ENCODE peak calls at places on chromosomes 6 and 20, in ten cellular contexts. One of them, this sample, is unnamed.

GRCh38 chr6:152309648-152310047 is 327.5 kb downstream of the SYNE1 start:
- DNase-seq in heart right ventricle: no peak
- DNase-seq in endothelial cell: no peak
- DNase-seq in sigmoid colon: no peak
- DNase-seq in fibroblast of the aortic adventitia: no peak
- DNase-seq in mammary epithelial cell: peak
- DNase-seq in lower leg skin: no peak
- DNase-seq in omental fat pad: no peak
- DNase-seq in cardiac fibroblast: no peak
- DNase-seq in dorsolateral prefrontal cortex: no peak
- DNase-seq in this sample: peak

GRCh38 chr20:46990017-46990810 is 95.6 kb downstream of the EYA2 start:
- DNase-seq in heart right ventricle: no peak
- DNase-seq in endothelial cell: no peak
- DNase-seq in sigmoid colon: no peak
- DNase-seq in fibroblast of the aortic adventitia: peak
- DNase-seq in mammary epithelial cell: peak
- DNase-seq in lower leg skin: peak
- DNase-seq in omental fat pad: no peak
- DNase-seq in cardiac fibroblast: no peak
- DNase-seq in dorsolateral prefrontal cortex: no peak
- DNase-seq in this sample: peak

GRCh38 chr6:56490994-56491393 is 151.7 kb downstream of the DST start:
- DNase-seq in heart right ventricle: no peak
- DNase-seq in endothelial cell: no peak
- DNase-seq in sigmoid colon: no peak
- DNase-seq in fibroblast of the aortic adventitia: peak
- DNase-seq in mammary epithelial cell: peak
- DNase-seq in lower leg skin: no peak
- DNase-seq in omental fat pad: no peak
- DNase-seq in cardiac fibroblast: peak
- DNase-seq in dorsolateral prefrontal cortex: no peak
- DNase-seq in this sample: peak

GRCh38 chr20:50561379-50562078 is 51.3 kb downstream of the PTPN1 start:
- DNase-seq in heart right ventricle: no peak
- DNase-seq in endothelial cell: no peak
- DNase-seq in sigmoid colon: peak
- DNase-seq in fibroblast of the aortic adventitia: peak
- DNase-seq in mammary epithelial cell: peak
- DNase-seq in lower leg skin: no peak
- DNase-seq in omental fat pad: no peak
- DNase-seq in cardiac fibroblast: peak
- DNase-seq in dorsolateral prefrontal cortex: no peak
- DNase-seq in this sample: peak

GRCh38 chr6:21201673-21202430 is 391.7 kb upstream of the SOX4 start:
- DNase-seq in heart right ventricle: no peak
- DNase-seq in endothelial cell: no peak
- DNase-seq in sigmoid colon: no peak
- DNase-seq in fibroblast of the aortic adventitia: no peak
- DNase-seq in mammary epithelial cell: no peak
- DNase-seq in lower leg skin: no peak
- DNase-seq in omental fat pad: no peak
- DNase-seq in cardiac fibroblast: no peak
- DNase-seq in dorsolateral prefrontal cortex: no peak
- DNase-seq in this sample: no peak

GRCh38 chr6:70520575-70520974 is 46.2 kb upstream of the SDHAF4 start:
- DNase-seq in heart right ventricle: no peak
- DNase-seq in endothelial cell: no peak
- DNase-seq in sigmoid colon: no peak
- DNase-seq in fibroblast of the aortic adventitia: peak
- DNase-seq in mammary epithelial cell: no peak
- DNase-seq in lower leg skin: no peak
- DNase-seq in omental fat pad: no peak
- DNase-seq in cardiac fibroblast: peak
- DNase-seq in dorsolateral prefrontal cortex: no peak
- DNase-seq in this sample: peak

GRCh38 chr6:138086573-138087196 is 20.5 kb downstream of the PERP start:
- DNase-seq in heart right ventricle: no peak
- DNase-seq in endothelial cell: no peak
- DNase-seq in sigmoid colon: no peak
- DNase-seq in fibroblast of the aortic adventitia: no peak
- DNase-seq in mammary epithelial cell: peak
- DNase-seq in lower leg skin: no peak
- DNase-seq in omental fat pad: no peak
- DNase-seq in cardiac fibroblast: no peak
- DNase-seq in dorsolateral prefrontal cortex: no peak
- DNase-seq in this sample: peak

GRCh38 chr6:33954453-33954852 is 150.7 kb upstream of the MLN start:
- DNase-seq in heart right ventricle: no peak
- DNase-seq in endothelial cell: no peak
- DNase-seq in sigmoid colon: peak
- DNase-seq in fibroblast of the aortic adventitia: no peak
- DNase-seq in mammary epithelial cell: no peak
- DNase-seq in lower leg skin: no peak
- DNase-seq in omental fat pad: no peak
- DNase-seq in cardiac fibroblast: no peak
- DNase-seq in dorsolateral prefrontal cortex: no peak
- DNase-seq in this sample: no peak

GRCh38 chr6:28542440-28543293 is 17.0 kb downstream of the GPX5 start:
- DNase-seq in heart right ventricle: no peak
- DNase-seq in endothelial cell: peak
- DNase-seq in sigmoid colon: no peak
- DNase-seq in fibroblast of the aortic adventitia: peak
- DNase-seq in mammary epithelial cell: peak
- DNase-seq in lower leg skin: no peak
- DNase-seq in omental fat pad: no peak
- DNase-seq in cardiac fibroblast: peak
- DNase-seq in dorsolateral prefrontal cortex: no peak
- DNase-seq in this sample: peak

GRCh38 chr6:28541996-28542395 is 16.3 kb downstream of the GPX5 start:
- DNase-seq in heart right ventricle: no peak
- DNase-seq in endothelial cell: no peak
- DNase-seq in sigmoid colon: no peak
- DNase-seq in fibroblast of the aortic adventitia: no peak
- DNase-seq in mammary epithelial cell: no peak
- DNase-seq in lower leg skin: no peak
- DNase-seq in omental fat pad: no peak
- DNase-seq in cardiac fibroblast: no peak
- DNase-seq in dorsolateral prefrontal cortex: no peak
- DNase-seq in this sample: no peak

GRCh38 chr6:28544211-28544610 is 18.5 kb downstream of the GPX5 start:
- DNase-seq in heart right ventricle: no peak
- DNase-seq in endothelial cell: no peak
- DNase-seq in sigmoid colon: no peak
- DNase-seq in fibroblast of the aortic adventitia: no peak
- DNase-seq in mammary epithelial cell: no peak
- DNase-seq in lower leg skin: no peak
- DNase-seq in omental fat pad: no peak
- DNase-seq in cardiac fibroblast: no peak
- DNase-seq in dorsolateral prefrontal cortex: no peak
- DNase-seq in this sample: no peak

GRCh38 chr6:28543671-28544131 is 18.0 kb downstream of the GPX5 start:
- DNase-seq in heart right ventricle: no peak
- DNase-seq in endothelial cell: peak
- DNase-seq in sigmoid colon: no peak
- DNase-seq in fibroblast of the aortic adventitia: peak
- DNase-seq in mammary epithelial cell: no peak
- DNase-seq in lower leg skin: no peak
- DNase-seq in omental fat pad: no peak
- DNase-seq in cardiac fibroblast: peak
- DNase-seq in dorsolateral prefrontal cortex: no peak
- DNase-seq in this sample: peak

GRCh38 chr6:28545955-28546354 is 20.3 kb downstream of the GPX5 start:
- DNase-seq in heart right ventricle: no peak
- DNase-seq in endothelial cell: no peak
- DNase-seq in sigmoid colon: no peak
- DNase-seq in fibroblast of the aortic adventitia: no peak
- DNase-seq in mammary epithelial cell: no peak
- DNase-seq in lower leg skin: no peak
- DNase-seq in omental fat pad: no peak
- DNase-seq in cardiac fibroblast: no peak
- DNase-seq in dorsolateral prefrontal cortex: no peak
- DNase-seq in this sample: no peak
- TF ChIP-seq CTCF in heart right ventricle: no peak
- TF ChIP-seq CTCF in endothelial cell: no peak
- TF ChIP-seq CTCF in sigmoid colon: no peak
- TF ChIP-seq CTCF in fibroblast of the aortic adventitia: no peak
- TF ChIP-seq CTCF in mammary epithelial cell: no peak
- TF ChIP-seq CTCF in lower leg skin: no peak
- TF ChIP-seq CTCF in omental fat pad: no peak
- TF ChIP-seq CTCF in cardiac fibroblast: no peak
- TF ChIP-seq CTCF in dorsolateral prefrontal cortex: no peak
- TF ChIP-seq CTCF in this sample: no peak

GRCh38 chr20:3328501-3328900 is 79.0 kb downstream of the DNAAF9 start:
- DNase-seq in heart right ventricle: no peak
- DNase-seq in endothelial cell: no peak
- DNase-seq in sigmoid colon: no peak
- DNase-seq in fibroblast of the aortic adventitia: no peak
- DNase-seq in mammary epithelial cell: no peak
- DNase-seq in lower leg skin: no peak
- DNase-seq in omental fat pad: no peak
- DNase-seq in cardiac fibroblast: no peak
- DNase-seq in dorsolateral prefrontal cortex: no peak
- DNase-seq in this sample: no peak

GRCh38 chr20:3326779-3327521 is 80.5 kb downstream of the DNAAF9 start:
- DNase-seq in heart right ventricle: no peak
- DNase-seq in endothelial cell: no peak
- DNase-seq in sigmoid colon: no peak
- DNase-seq in fibroblast of the aortic adventitia: peak
- DNase-seq in mammary epithelial cell: no peak
- DNase-seq in lower leg skin: no peak
- DNase-seq in omental fat pad: no peak
- DNase-seq in cardiac fibroblast: peak
- DNase-seq in dorsolateral prefrontal cortex: no peak
- DNase-seq in this sample: no peak

GRCh38 chr20:3334156-3334943 is 73.1 kb downstream of the DNAAF9 start:
- DNase-seq in heart right ventricle: no peak
- DNase-seq in endothelial cell: no peak
- DNase-seq in sigmoid colon: no peak
- DNase-seq in fibroblast of the aortic adventitia: no peak
- DNase-seq in mammary epithelial cell: no peak
- DNase-seq in lower leg skin: no peak
- DNase-seq in omental fat pad: no peak
- DNase-seq in cardiac fibroblast: no peak
- DNase-seq in dorsolateral prefrontal cortex: no peak
- DNase-seq in this sample: no peak

GRCh38 chr20:3325864-3326263 is 81.6 kb downstream of the DNAAF9 start:
- DNase-seq in heart right ventricle: no peak
- DNase-seq in endothelial cell: no peak
- DNase-seq in sigmoid colon: no peak
- DNase-seq in fibroblast of the aortic adventitia: no peak
- DNase-seq in mammary epithelial cell: no peak
- DNase-seq in lower leg skin: no peak
- DNase-seq in omental fat pad: no peak
- DNase-seq in cardiac fibroblast: no peak
- DNase-seq in dorsolateral prefrontal cortex: no peak
- DNase-seq in this sample: no peak

DNA sequence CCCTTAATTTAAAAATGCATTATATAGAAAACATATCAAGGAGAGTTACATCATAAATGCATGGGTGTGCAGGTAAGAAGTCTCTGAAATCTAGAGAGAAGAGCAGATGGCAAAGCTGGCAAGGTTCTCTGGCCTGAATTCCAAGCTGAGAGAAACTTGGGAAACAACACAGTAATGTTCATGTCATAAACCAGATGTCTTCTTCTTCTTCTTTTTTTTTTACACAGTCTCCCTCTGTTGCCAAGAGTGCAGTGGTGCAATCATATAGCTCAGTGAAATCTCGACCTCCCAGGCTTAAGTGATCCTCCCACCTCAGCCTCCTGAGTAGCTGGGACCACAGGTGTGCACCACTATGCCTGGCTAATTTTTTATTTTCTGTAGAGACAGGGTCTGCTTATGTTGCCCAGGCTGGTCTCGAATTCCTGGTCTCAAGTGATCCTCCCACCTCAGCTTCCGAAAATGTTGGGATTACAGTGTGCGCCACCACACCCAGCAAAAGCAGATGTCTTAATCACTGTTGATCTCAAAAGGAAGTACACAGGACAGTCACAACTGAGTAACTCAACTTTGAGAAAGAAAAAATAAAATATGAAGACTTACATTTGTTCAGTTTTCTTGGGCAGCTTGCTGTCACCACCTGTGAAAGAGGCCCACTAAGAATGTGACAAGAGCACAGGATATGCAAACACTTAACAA is 77.3 kb downstream of the DNAAF9 start:
- DNase-seq in heart right ventricle: no peak
- DNase-seq in endothelial cell: no peak
- DNase-seq in sigmoid colon: no peak
- DNase-seq in fibroblast of the aortic adventitia: peak
- DNase-seq in mammary epithelial cell: no peak
- DNase-seq in lower leg skin: no peak
- DNase-seq in omental fat pad: no peak
- DNase-seq in cardiac fibroblast: peak
- DNase-seq in dorsolateral prefrontal cortex: no peak
- DNase-seq in this sample: no peak
- TF ChIP-seq CTCF in heart right ventricle: no peak
- TF ChIP-seq CTCF in endothelial cell: no peak
- TF ChIP-seq CTCF in sigmoid colon: no peak
- TF ChIP-seq CTCF in fibroblast of the aortic adventitia: no peak
- TF ChIP-seq CTCF in mammary epithelial cell: no peak
- TF ChIP-seq CTCF in lower leg skin: no peak
- TF ChIP-seq CTCF in omental fat pad: no peak
- TF ChIP-seq CTCF in cardiac fibroblast: no peak
- TF ChIP-seq CTCF in dorsolateral prefrontal cortex: no peak
- TF ChIP-seq CTCF in this sample: peak

GRCh38 chr6:32166411-32167061 is 2.1 kb downstream of the EGFL8 start:
- DNase-seq in heart right ventricle: no peak
- DNase-seq in endothelial cell: no peak
- DNase-seq in sigmoid colon: no peak
- DNase-seq in fibroblast of the aortic adventitia: no peak
- DNase-seq in mammary epithelial cell: no peak
- DNase-seq in lower leg skin: no peak
- DNase-seq in omental fat pad: no peak
- DNase-seq in cardiac fibroblast: no peak
- DNase-seq in dorsolateral prefrontal cortex: no peak
- DNase-seq in this sample: no peak

GRCh38 chr6:32168807-32169206 is 4.4 kb downstream of the EGFL8 start:
- DNase-seq in heart right ventricle: no peak
- DNase-seq in endothelial cell: no peak
- DNase-seq in sigmoid colon: no peak
- DNase-seq in fibroblast of the aortic adventitia: no peak
- DNase-seq in mammary epithelial cell: no peak
- DNase-seq in lower leg skin: no peak
- DNase-seq in omental fat pad: no peak
- DNase-seq in cardiac fibroblast: no peak
- DNase-seq in dorsolateral prefrontal cortex: no peak
- DNase-seq in this sample: no peak

GRCh38 chr6:32167761-32168262 is 3.4 kb downstream of the EGFL8 start:
- DNase-seq in heart right ventricle: no peak
- DNase-seq in endothelial cell: no peak
- DNase-seq in sigmoid colon: no peak
- DNase-seq in fibroblast of the aortic adventitia: no peak
- DNase-seq in mammary epithelial cell: no peak
- DNase-seq in lower leg skin: no peak
- DNase-seq in omental fat pad: no peak
- DNase-seq in cardiac fibroblast: no peak
- DNase-seq in dorsolateral prefrontal cortex: no peak
- DNase-seq in this sample: no peak

GRCh38 chr6:32168350-32168749 is 4.0 kb downstream of the EGFL8 start:
- DNase-seq in heart right ventricle: no peak
- DNase-seq in endothelial cell: no peak
- DNase-seq in sigmoid colon: no peak
- DNase-seq in fibroblast of the aortic adventitia: no peak
- DNase-seq in mammary epithelial cell: no peak
- DNase-seq in lower leg skin: no peak
- DNase-seq in omental fat pad: no peak
- DNase-seq in cardiac fibroblast: no peak
- DNase-seq in dorsolateral prefrontal cortex: no peak
- DNase-seq in this sample: no peak

GRCh38 chr6:32167154-32167760 is 2.9 kb downstream of the EGFL8 start:
- DNase-seq in heart right ventricle: no peak
- DNase-seq in endothelial cell: no peak
- DNase-seq in sigmoid colon: no peak
- DNase-seq in fibroblast of the aortic adventitia: no peak
- DNase-seq in mammary epithelial cell: no peak
- DNase-seq in lower leg skin: no peak
- DNase-seq in omental fat pad: no peak
- DNase-seq in cardiac fibroblast: no peak
- DNase-seq in dorsolateral prefrontal cortex: no peak
- DNase-seq in this sample: no peak
- TF ChIP-seq CTCF in heart right ventricle: no peak
- TF ChIP-seq CTCF in endothelial cell: no peak
- TF ChIP-seq CTCF in sigmoid colon: no peak
- TF ChIP-seq CTCF in fibroblast of the aortic adventitia: no peak
- TF ChIP-seq CTCF in mammary epithelial cell: no peak
- TF ChIP-seq CTCF in lower leg skin: no peak
- TF ChIP-seq CTCF in omental fat pad: no peak
- TF ChIP-seq CTCF in cardiac fibroblast: no peak
- TF ChIP-seq CTCF in dorsolateral prefrontal cortex: no peak
- TF ChIP-seq CTCF in this sample: no peak

GRCh38 chr6:155894262-155894661 is 438.6 kb upstream of the NOX3 start:
- DNase-seq in heart right ventricle: no peak
- DNase-seq in endothelial cell: no peak
- DNase-seq in sigmoid colon: no peak
- DNase-seq in fibroblast of the aortic adventitia: no peak
- DNase-seq in mammary epithelial cell: no peak
- DNase-seq in lower leg skin: no peak
- DNase-seq in omental fat pad: no peak
- DNase-seq in cardiac fibroblast: no peak
- DNase-seq in dorsolateral prefrontal cortex: no peak
- DNase-seq in this sample: no peak
- TF ChIP-seq CTCF in heart right ventricle: no peak
- TF ChIP-seq CTCF in endothelial cell: no peak
- TF ChIP-seq CTCF in sigmoid colon: no peak
- TF ChIP-seq CTCF in fibroblast of the aortic adventitia: no peak
- TF ChIP-seq CTCF in mammary epithelial cell: no peak
- TF ChIP-seq CTCF in lower leg skin: no peak
- TF ChIP-seq CTCF in omental fat pad: no peak
- TF ChIP-seq CTCF in cardiac fibroblast: no peak
- TF ChIP-seq CTCF in dorsolateral prefrontal cortex: no peak
- TF ChIP-seq CTCF in this sample: no peak

This sample was measured in epithelial cell of esophagus.